ENCODE peak calls at places on chromosomes 13 and 19, in eight cellular contexts. S is IMR-90; L is colonic mucosa; Z is mammary epithelial cell; R is CD4-positive, CD25-positive, alpha-beta regulatory T cell; C is tibial artery; K is hepatocyte; B is K562. E is an unnamed sample.

GRCh38 chr19:40178756-40179155 is 12.5 kb upstream of the MAP3K10 start:
- DNase-seq in S (no peak), L (no peak), Z (peak; percentile 39), R (no peak), C (no peak), K (no peak), B (no peak), E (no peak)

GRCh38 chr19:8403820-8404109 is 9.3 kb upstream of the MARCHF2 start:
- DNase-seq in S (no peak), L (no peak), Z (no peak), R (no peak), C (no peak), K (no peak), B (no peak), E (no peak)

GRCh38 chr13:49308977-49309408 is 61.3 kb downstream of the CDADC1 start:
- DNase-seq in S (peak; percentile 51), L (no peak), Z (no peak), R (no peak), C (peak; percentile 53), K (no peak), B (no peak), E (no peak)

GRCh38 chr13:55517312-55517711 is 1623.4 kb upstream of the PRR20A start:
- DNase-seq in S (no peak), L (no peak), Z (no peak), R (no peak), C (no peak), K (no peak), B (no peak), E (peak; percentile 2)

GRCh38 chr13:65330287-65330686 is 1899.8 kb downstream of the PCDH9 start:
- DNase-seq in S (no peak), L (no peak), Z (no peak), R (no peak), C (no peak), K (no peak), B (no peak), E (no peak)

GRCh38 chr13:40061466-40062450 is 406.3 kb downstream of the COG6 start:
- DNase-seq in S (no peak), L (no peak), Z (peak; percentile 86), R (no peak), C (no peak), K (no peak), B (no peak), E (no peak)

GRCh38 chr13:37565425-37565824 is 33.1 kb downstream of the POSTN start:
- DNase-seq in S (no peak), L (no peak), Z (no peak), R (no peak), C (no peak), K (no peak), B (no peak), E (no peak)

GRCh38 chr13:98535501-98536357 is 41.2 kb downstream of the STK24 start:
- DNase-seq in S (no peak), L (no peak), Z (peak; percentile 68), R (no peak), C (no peak), K (no peak), B (no peak), E (no peak)

GRCh38 chr19:42185281-42185680 is 32.2 kb downstream of the DEDD2 start:
- DNase-seq in S (peak; percentile 28), L (no peak), Z (no peak), R (no peak), C (no peak), K (no peak), B (no peak), E (no peak)

GRCh38 chr19:42199440-42200115 is 17.9 kb downstream of the DEDD2 start:
- DNase-seq in S (no peak), L (no peak), Z (peak; percentile 80), R (peak; percentile 50), C (peak; percentile 55), K (no peak), B (peak; percentile 88), E (no peak)

GRCh38 chr19:43984687-43985000 is 656 bp downstream of the ZNF155 start:
- DNase-seq in S (no peak), L (peak; percentile 25), Z (no peak), R (no peak), C (peak; percentile 29), K (no peak), B (no peak), E (peak; percentile 28)

GRCh38 chr19:36246006-36246391 is 31.1 kb downstream of the ZNF146 start:
- DNase-seq in S (no peak), L (no peak), Z (peak; percentile 19), R (no peak), C (no peak), K (no peak), B (no peak), E (no peak)

GRCh38 chr19:42577016-42577415 is 17.7 kb downstream of the CEACAM8 start:
- DNase-seq in S (no peak), L (peak; percentile 69), Z (no peak), R (no peak), C (no peak), K (peak; percentile 18), B (no peak), E (no peak)

DNA sequence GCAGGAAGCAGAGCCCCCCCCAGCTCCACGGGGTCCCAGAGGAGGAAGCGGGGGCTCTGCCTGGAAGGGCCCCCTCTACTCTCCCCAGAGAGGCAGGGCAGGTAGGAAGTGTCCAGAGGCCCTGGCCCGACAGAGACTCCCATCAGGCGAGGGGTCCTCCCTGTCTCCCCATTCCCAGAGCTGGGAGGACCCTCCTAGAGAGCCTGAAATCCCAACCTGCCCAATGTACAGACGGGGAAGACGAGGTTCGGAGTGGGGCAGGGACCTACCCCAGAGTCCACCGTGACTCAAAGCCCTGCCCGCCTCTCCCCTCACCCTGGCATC is 1.1 kb downstream of the TLE2 start:
- DNase-seq in S (no peak), L (no peak), Z (no peak), R (no peak), C (no peak), K (no peak), B (no peak), E (no peak)
- H3K27ac ChIP-seq in S (no peak overlapping the region), L (no peak overlapping the region), Z (no peak overlapping the region), R (no peak overlapping the region), C (no peak overlapping the region), K (peak overlapping the region; percentile 57), B (no peak overlapping the region), E (no peak overlapping the region)

GRCh38 chr19:14505488-14506239 is 9.7 kb upstream of the GIPC1 start:
- DNase-seq in S (peak; percentile 76), L (peak; percentile 83), Z (peak; percentile 93), R (peak; percentile 47), C (no peak), K (peak; percentile 84), B (peak; percentile 84), E (peak; percentile 80)
- H3K4me3 ChIP-seq in S (no peak overlapping the region), L (no peak overlapping the region), Z (peak overlapping the region; percentile 16), R (no peak overlapping the region), C (no peak overlapping the region), K (no peak overlapping the region), B (no peak overlapping the region), E (peak overlapping the region; percentile 9)

GRCh38 chr13:75558130-75558840 is 8.7 kb downstream of the UCHL3 start:
- DNase-seq in S (no peak), L (no peak), Z (no peak), R (no peak), C (no peak), K (no peak), B (no peak), E (no peak)

GRCh38 chr13:75555836-75556235 is 6.2 kb downstream of the UCHL3 start:
- DNase-seq in S (no peak), L (no peak), Z (no peak), R (no peak), C (no peak), K (no peak), B (no peak), E (no peak)

GRCh38 chr13:75554981-75555380 is 5.4 kb downstream of the UCHL3 start:
- DNase-seq in S (peak; percentile 35), L (no peak), Z (no peak), R (no peak), C (no peak), K (no peak), B (no peak), E (no peak)

GRCh38 chr13:75556961-75557360 is 7.4 kb downstream of the UCHL3 start:
- DNase-seq in S (no peak), L (no peak), Z (no peak), R (no peak), C (no peak), K (no peak), B (no peak), E (no peak)
- H3K4me1 ChIP-seq in S (no peaks in the 10 kb centered on the region), L (peaks cover 6% of the 10 kb centered on the region), Z (no peaks in the 10 kb centered on the region), R (peaks cover 14% of the 10 kb centered on the region), C (no peaks in the 10 kb centered on the region), K (no peaks in the 10 kb centered on the region), B (no peaks in the 10 kb centered on the region), E (no peaks in the 10 kb centered on the region)

GRCh38 chr19:20005741-20006140 is 33.6 kb downstream of the ZNF682 start:
- DNase-seq in S (no peak), L (no peak), Z (no peak), R (no peak), C (no peak), K (no peak), B (no peak), E (no peak)
- H3K27ac ChIP-seq in S (no peak overlapping the region), L (no peak overlapping the region), Z (no peak overlapping the region), R (no peak overlapping the region), C (no peak overlapping the region), K (no peak overlapping the region), B (no peak overlapping the region), E (no peak overlapping the region)

GRCh38 chr19:4122480-4122879 is 1.4 kb downstream of the MAP2K2 start:
- DNase-seq in S (no peak), L (no peak), Z (no peak), R (no peak), C (no peak), K (no peak), B (peak; percentile 7), E (no peak)
- H3K4me3 ChIP-seq in S (peak overlapping the region; percentile 89), L (peak overlapping the region; percentile 71), Z (peak overlapping the region; percentile 80), R (peak overlapping the region; percentile 78), C (peak overlapping the region; percentile 94), K (peak overlapping the region; percentile 99), B (peak overlapping the region; percentile 91), E (peak overlapping the region; percentile 80)

GRCh38 chr13:113862191-113862765 is 1.6 kb downstream of the GAS6 start:
- DNase-seq in S (peak; percentile 36), L (peak; percentile 43), Z (peak; percentile 63), R (no peak), C (no peak), K (no peak), B (no peak), E (no peak)

GRCh38 chr13:113861433-113862030 is 2.3 kb downstream of the GAS6 start:
- DNase-seq in S (no peak), L (peak; percentile 43), Z (peak; percentile 82), R (no peak), C (no peak), K (no peak), B (no peak), E (no peak)

GRCh38 chr13:113860579-113861432 is 3.1 kb downstream of the GAS6 start:
- DNase-seq in S (no peak), L (peak; percentile 90), Z (no peak), R (no peak), C (no peak), K (peak; percentile 82), B (peak; percentile 72), E (no peak)

GRCh38 chr13:113859311-113860050 is 4.4 kb downstream of the GAS6 start:
- DNase-seq in S (no peak), L (no peak), Z (no peak), R (no peak), C (no peak), K (no peak), B (no peak), E (no peak)

GRCh38 chr13:113860051-113860471 is 3.8 kb downstream of the GAS6 start:
- DNase-seq in S (no peak), L (peak; percentile 85), Z (no peak), R (no peak), C (no peak), K (peak; percentile 68), B (no peak), E (no peak)
- H3K4me1 ChIP-seq in S (peaks cover 44% of the 10 kb centered on the region), L (peaks cover 44% of the 10 kb centered on the region), Z (peaks cover 66% of the 10 kb centered on the region), R (peaks cover 13% of the 10 kb centered on the region), C (peaks cover 73% of the 10 kb centered on the region), K (peaks cover 38% of the 10 kb centered on the region), B (peaks cover 66% of the 10 kb centered on the region), E (no peaks in the 10 kb centered on the region)